ENCODE peak calls at places on chromosomes 5 and 9, in six cellular contexts. O is GM06990, L is ureter, V is glutamatergic neuron, P is HT-29, T is hippocampal formation. H is an unnamed sample.

GRCh38 chr5:168227973-168228615 is 63.4 kb upstream of the WWC1 start:
- DNase-seq in T (no peak), O (no peak), P (no peak), V (no peak), L (no peak), H (no peak)

GRCh38 chr9:27528278-27528885 is 1.2 kb downstream of the MOB3B start:
- DNase-seq in L (peak), T (peak), V (peak), P (peak), O (peak), H (peak)

GRCh38 chr5:179273441-179274145 is 71.7 kb downstream of the ADAMTS2 start:
- DNase-seq in L (no peak), V (peak), P (no peak), T (no peak), O (no peak), H (no peak)

GRCh38 chr5:142151436-142152382 is 43.1 kb downstream of the NDFIP1 start:
- DNase-seq in O (no peak), T (peak), V (peak), L (peak), P (peak), H (peak)

GRCh38 chr9:110093417-110093816 is 114.5 kb downstream of the C9orf152 start:
- DNase-seq in P (no peak), L (no peak), V (no peak), T (no peak), O (no peak), H (no peak)

GRCh38 chr9:135980926-135981630 is 19.9 kb upstream of the UBAC1 start:
- DNase-seq in V (no peak), L (no peak), P (no peak), T (peak), O (no peak), H (peak)

GRCh38 chr5:132046915-132047314 is 13.5 kb upstream of the IL3 start:
- DNase-seq in P (no peak), V (peak), T (no peak), L (no peak), O (no peak), H (no peak)

GRCh38 chr5:132877938-132878337 is 4.5 kb downstream of the LEAP2 start:
- DNase-seq in O (no peak), V (no peak), P (peak), L (peak), T (no peak), H (peak)